ENCODE peak calls at places on chromosomes 12 and 14, in four cellular contexts. P is GM12878, T is A549, C is upper lobe of left lung. G is an unnamed sample.
A peak's percentile ranks its signal among the peaks of the same experiment; 100 is the strongest.

GRCh38 chr12:57448669-57449068 is 6.4 kb upstream of the INHBE start:
- ATAC-seq in T (no peak), C (no peak), P (no peak), G (no peak)

GRCh38 chr12:91178139-91178561 is 4.5 kb downstream of the DCN start:
- ATAC-seq in C (peak; percentile 72), P (peak; percentile 36), T (no peak), G (no peak)

GRCh38 chr14:34461334-34462131 is 507 bp downstream of the SPTSSA start:
- ATAC-seq in C (peak; percentile 55), T (peak; percentile 68), P (peak; percentile 60), G (peak; percentile 30)

GRCh38 chr12:50104614-50105366 is 982 bp downstream of the GPD1 start:
- ATAC-seq in C (no peak), T (no peak), P (no peak), G (peak; percentile 33)

GRCh38 chr12:98743362-98743953 is 98.4 kb downstream of the APAF1 start:
- ATAC-seq in P (peak; percentile 90), C (no peak), T (peak; percentile 68), G (no peak)

GRCh38 chr12:68043446-68043845 is 54.2 kb downstream of the IFNG-AS1 start:
- ATAC-seq in P (no peak), T (no peak), C (no peak), G (no peak)

GRCh38 chr14:64632056-64632455 is 72.2 kb upstream of the PLEKHG3 start:
- ATAC-seq in P (no peak), C (no peak), T (no peak), G (no peak)

GRCh38 chr12:22361785-22362184 is 27.3 kb upstream of the ST8SIA1 start:
- ATAC-seq in T (no peak), C (no peak), P (no peak), G (no peak)

GRCh38 chr12:25924535-25925001 is 33.9 kb upstream of the RASSF8 start:
- ATAC-seq in C (no peak), P (no peak), T (no peak), G (no peak)

GRCh38 chr14:97697772-97698171 is 900.6 kb downstream of the VRK1 start:
- ATAC-seq in P (peak; percentile 91), C (no peak), T (no peak), G (no peak)

GRCh38 chr12:65607271-65607880 is 216.9 kb upstream of the HMGA2 start:
- ATAC-seq in T (no peak), P (no peak), C (no peak), G (no peak)

GRCh38 chr12:116210762-116211161 is 66.7 kb downstream of the MED13L start:
- ATAC-seq in C (no peak), T (no peak), P (no peak), G (no peak)

GRCh38 chr12:52147983-52148540 is 43.8 kb downstream of the KRT80 start:
- ATAC-seq in P (no peak), T (peak; percentile 9), C (no peak), G (no peak)

GRCh38 chr12:89156324-89156723 is 196.0 kb downstream of the DUSP6 start:
- ATAC-seq in T (no peak), P (no peak), C (peak; percentile 27), G (no peak)

GRCh38 chr12:49877066-49877465 is 26.6 kb downstream of the FAIM2 start:
- ATAC-seq in P (no peak), C (no peak), T (no peak), G (no peak)

GRCh38 chr14:61547186-61548121 is 147.9 kb upstream of the HIF1A start:
- ATAC-seq in P (no peak), T (peak; percentile 85), C (no peak), G (no peak)

GRCh38 chr14:49766839-49767238 is 1.1 kb upstream of the KLHDC2 start:
- ATAC-seq in T (no peak), P (no peak), C (no peak), G (no peak)

GRCh38 chr14:35539969-35540368 is 6.0 kb downstream of the INSM2 start:
- ATAC-seq in P (peak; percentile 59), T (no peak), C (no peak), G (no peak)

GRCh38 chr12:4118601-4119156 is 154.9 kb upstream of the CCND2 start:
- ATAC-seq in T (no peak), C (peak; percentile 20), P (peak; percentile 3), G (no peak)

DNA sequence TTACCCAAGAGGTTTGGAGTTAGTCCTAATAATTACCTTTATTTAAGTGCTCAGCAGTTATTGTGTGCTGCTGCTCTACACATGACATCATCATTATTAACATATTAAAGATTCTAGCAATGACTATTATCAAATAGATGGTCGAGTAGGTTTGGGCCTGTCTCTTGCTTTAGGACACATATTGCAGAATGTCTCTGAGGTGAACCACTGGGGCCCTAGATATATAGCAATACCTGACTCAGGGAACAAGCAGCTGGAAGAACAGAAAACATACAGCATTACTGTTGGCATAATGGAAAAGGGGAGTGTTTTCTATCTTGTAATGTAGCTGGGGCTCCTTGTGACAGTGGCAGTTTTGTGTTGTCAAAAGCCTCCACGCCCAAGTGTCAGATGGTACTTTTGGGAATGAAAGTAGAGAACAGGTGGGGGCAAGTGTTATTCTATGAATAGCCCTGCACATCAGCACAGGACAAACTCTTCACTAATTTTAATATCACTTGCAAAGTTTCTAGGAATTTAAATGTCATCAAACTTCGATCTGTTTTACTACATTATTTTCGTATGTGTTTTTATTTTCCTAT is 54.6 kb downstream of the C12orf56 start:
- ATAC-seq in C (no peak), T (no peak), P (no peak), G (no peak)
- TF ChIP-seq EP300 in C (no peak), T (no peak), P (no peak), G (no peak)

GRCh38 chr14:68715032-68715924 is 77.6 kb downstream of the ZFP36L1 start:
- ATAC-seq in P (peak; percentile 27), C (peak; percentile 75), T (no peak), G (peak; percentile 41)
- TF ChIP-seq CTCF in P (no peak), C (no peak), T (no peak), G (no peak)

GRCh38 chr12:53558631-53559030 is 51.3 kb upstream of the NPFF start:
- ATAC-seq in C (no peak), T (no peak), P (peak; percentile 72), G (no peak)
- H3K27ac ChIP-seq in C (no peak overlapping the region), T (peak overlapping the region; percentile 61), P (peak overlapping the region; percentile 42), G (no peak overlapping the region)

DNA sequence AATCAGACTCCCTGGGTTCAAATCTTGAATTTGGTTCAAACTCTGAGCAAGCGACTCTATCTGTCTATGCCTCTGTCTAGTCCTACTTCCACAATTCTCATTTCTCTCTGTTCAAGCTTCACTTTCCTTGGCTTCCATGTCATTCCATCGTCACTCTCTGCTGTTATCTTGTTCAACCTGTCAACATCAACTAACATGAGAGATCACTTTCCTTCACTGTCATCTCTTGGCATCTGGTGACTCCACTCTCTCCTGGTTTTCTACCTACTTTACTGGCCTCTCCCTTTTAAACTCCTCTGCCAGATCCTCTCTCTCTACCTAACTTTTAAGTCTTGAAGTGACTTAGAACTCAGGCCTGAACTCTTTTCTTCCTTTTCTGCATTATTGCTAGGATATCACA is 240.2 kb downstream of the BCAT1 start:
- ATAC-seq in T (no peak), P (no peak), C (no peak), G (no peak)
- TF ChIP-seq EP300 in T (no peak), P (no peak), C (no peak), G (no peak)

GRCh38 chr12:10610188-10610587 is 3.2 kb downstream of the MAGOHB start:
- ATAC-seq in C (no peak), P (no peak), T (no peak), G (no peak)
- TF ChIP-seq CTCF in C (no peak), P (no peak), T (no peak), G (no peak)

DNA sequence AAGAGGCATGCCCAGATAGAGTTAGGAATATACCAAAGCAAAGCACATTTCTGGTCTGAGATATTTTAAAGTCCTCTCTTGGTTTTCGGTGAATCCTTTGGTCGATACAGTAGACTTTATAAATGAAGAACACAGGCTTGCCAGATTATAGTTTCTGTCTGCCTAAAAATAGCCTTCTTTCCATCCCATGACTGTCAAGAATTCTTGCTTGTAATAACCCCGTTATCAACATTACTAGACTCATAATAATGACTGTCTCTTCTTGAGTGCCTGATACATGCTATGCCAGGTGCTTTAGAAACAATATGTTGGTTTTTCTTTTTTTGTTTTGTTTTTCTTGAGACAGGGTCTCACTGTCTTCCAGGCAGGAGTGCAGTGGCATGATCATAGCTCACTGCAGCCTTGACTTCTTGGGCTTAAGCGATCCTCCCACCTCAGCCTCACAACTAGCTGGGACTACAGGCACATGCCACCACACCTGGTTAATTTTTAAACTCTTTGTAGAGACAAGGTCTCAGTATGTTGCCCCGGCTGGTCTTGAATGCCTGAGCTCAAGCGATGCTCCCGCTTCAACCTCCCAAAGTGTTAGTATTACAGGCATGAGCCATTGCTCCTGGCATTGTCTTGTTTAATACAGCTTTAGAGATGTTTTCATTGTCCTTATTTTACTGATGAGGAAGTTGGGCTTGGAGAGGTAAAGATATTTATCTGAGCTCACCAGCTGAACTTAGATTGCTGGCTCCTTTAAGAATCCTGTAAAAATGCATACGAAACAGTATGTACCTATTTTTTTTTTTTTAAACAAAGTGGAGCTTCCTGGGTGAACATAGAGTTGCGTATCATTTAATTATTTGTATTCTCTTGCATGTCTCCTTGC is 30.4 kb downstream of the CHST11 start:
- ATAC-seq in T (no peak), C (no peak), P (peak; percentile 61), G (no peak)
- H3K27ac ChIP-seq in T (no peak overlapping the region), C (no peak overlapping the region), P (no peak overlapping the region), G (no peak overlapping the region)

GRCh38 chr14:26074892-26075291 is 522.9 kb downstream of the NOVA1 start:
- ATAC-seq in C (no peak), P (no peak), T (no peak), G (no peak)
- TF ChIP-seq EP300 in C (no peak), P (no peak), T (no peak), G (no peak)

GRCh38 chr12:31682136-31682962 is 22.9 kb downstream of the ETFBKMT start:
- ATAC-seq in P (peak; percentile 95), T (peak; percentile 98), C (peak; percentile 84), G (no peak)
- TF ChIP-seq CTCF in P (peak; percentile 86), T (peak; percentile 85), C (peak; percentile 57), G (peak; percentile 21)

GRCh38 chr14:101872333-101872732 is 92.0 kb upstream of the DYNC1H1 start:
- ATAC-seq in C (no peak), P (no peak), T (no peak), G (no peak)

GRCh38 chr14:101875726-101876268 is 88.6 kb upstream of the DYNC1H1 start:
- ATAC-seq in T (no peak), P (peak; percentile 51), C (no peak), G (no peak)

GRCh38 chr14:101873401-101873800 is 91.0 kb upstream of the DYNC1H1 start:
- ATAC-seq in T (no peak), P (no peak), C (no peak), G (no peak)

GRCh38 chr14:101875041-101875725 is 89.2 kb upstream of the DYNC1H1 start:
- ATAC-seq in P (no peak), T (no peak), C (no peak), G (no peak)

GRCh38 chr14:101874001-101874400 is 90.4 kb upstream of the DYNC1H1 start:
- ATAC-seq in C (no peak), P (no peak), T (no peak), G (no peak)
- H3K27ac ChIP-seq in C (no peak overlapping the region), P (no peak overlapping the region), T (no peak overlapping the region), G (no peak overlapping the region)

GRCh38 chr12:6507102-6507998 is 13.4 kb downstream of the NCAPD2 start:
- ATAC-seq in P (no peak), C (no peak), T (no peak), G (no peak)
- TF ChIP-seq EP300 in P (no peak), C (no peak), T (no peak), G (no peak)

G was measured in gastroesophageal sphincter.